ENCODE peak calls at places on chromosome X, in ten cellular contexts. One of them, this sample, is unnamed.

GRCh38 chrX:19811807-19812604 is 75.4 kb downstream of the SH3KBP1 start:
- DNase-seq in AG04450: peak
- DNase-seq in PC-3: no peak
- DNase-seq in heart right ventricle: no peak
- DNase-seq in GM20000: no peak
- DNase-seq in cardiac fibroblast: peak
- DNase-seq in sigmoid colon: no peak
- DNase-seq in suprapubic skin: no peak
- DNase-seq in astrocyte of the spinal cord: peak
- DNase-seq in omental fat pad: no peak
- DNase-seq in this sample: no peak

GRCh38 chrX:123764967-123765871 is 32.4 kb upstream of the THOC2 start:
- DNase-seq in suprapubic skin: peak
- DNase-seq in PC-3: peak
- DNase-seq in GM20000: peak
- DNase-seq in astrocyte of the spinal cord: peak
- DNase-seq in heart right ventricle: peak
- DNase-seq in AG04450: peak
- DNase-seq in sigmoid colon: peak
- DNase-seq in omental fat pad: peak
- DNase-seq in cardiac fibroblast: peak
- DNase-seq in this sample: peak

GRCh38 chrX:75181721-75182120 is 25.6 kb upstream of the ABCB7 start:
- DNase-seq in PC-3: no peak
- DNase-seq in suprapubic skin: no peak
- DNase-seq in omental fat pad: no peak
- DNase-seq in sigmoid colon: no peak
- DNase-seq in heart right ventricle: no peak
- DNase-seq in GM20000: no peak
- DNase-seq in AG04450: no peak
- DNase-seq in astrocyte of the spinal cord: peak
- DNase-seq in cardiac fibroblast: peak
- DNase-seq in this sample: no peak

GRCh38 chrX:110118535-110118934 is 115.6 kb downstream of the TMEM164 start:
- DNase-seq in cardiac fibroblast: no peak
- DNase-seq in AG04450: no peak
- DNase-seq in sigmoid colon: no peak
- DNase-seq in astrocyte of the spinal cord: no peak
- DNase-seq in heart right ventricle: no peak
- DNase-seq in suprapubic skin: no peak
- DNase-seq in GM20000: no peak
- DNase-seq in PC-3: no peak
- DNase-seq in omental fat pad: no peak
- DNase-seq in this sample: no peak

GRCh38 chrX:623599-624323 is 6.8 kb upstream of the SHOX start:
- DNase-seq in cardiac fibroblast: peak
- DNase-seq in AG04450: no peak
- DNase-seq in heart right ventricle: no peak
- DNase-seq in GM20000: peak
- DNase-seq in astrocyte of the spinal cord: no peak
- DNase-seq in omental fat pad: no peak
- DNase-seq in suprapubic skin: peak
- DNase-seq in sigmoid colon: no peak
- DNase-seq in PC-3: no peak
- DNase-seq in this sample: no peak

GRCh38 chrX:72169008-72169728 is 12.4 kb upstream of the PIN4 start:
- DNase-seq in AG04450: no peak
- DNase-seq in suprapubic skin: no peak
- DNase-seq in heart right ventricle: peak
- DNase-seq in sigmoid colon: no peak
- DNase-seq in cardiac fibroblast: peak
- DNase-seq in astrocyte of the spinal cord: no peak
- DNase-seq in GM20000: no peak
- DNase-seq in PC-3: no peak
- DNase-seq in omental fat pad: no peak
- DNase-seq in this sample: no peak

GRCh38 chrX:109655802-109656201 is 30.8 kb upstream of the KCNE5 start:
- DNase-seq in sigmoid colon: no peak
- DNase-seq in suprapubic skin: no peak
- DNase-seq in GM20000: no peak
- DNase-seq in omental fat pad: no peak
- DNase-seq in PC-3: no peak
- DNase-seq in astrocyte of the spinal cord: no peak
- DNase-seq in cardiac fibroblast: no peak
- DNase-seq in AG04450: no peak
- DNase-seq in heart right ventricle: no peak
- DNase-seq in this sample: no peak

GRCh38 chrX:121093011-121093410 is 45.6 kb downstream of the GLUD2 start:
- DNase-seq in suprapubic skin: no peak
- DNase-seq in AG04450: no peak
- DNase-seq in heart right ventricle: no peak
- DNase-seq in astrocyte of the spinal cord: no peak
- DNase-seq in cardiac fibroblast: no peak
- DNase-seq in sigmoid colon: no peak
- DNase-seq in PC-3: peak
- DNase-seq in omental fat pad: no peak
- DNase-seq in GM20000: no peak
- DNase-seq in this sample: no peak

GRCh38 chrX:38639730-38640129 is 78.4 kb downstream of the TSPAN7 start:
- DNase-seq in heart right ventricle: no peak
- DNase-seq in sigmoid colon: no peak
- DNase-seq in suprapubic skin: no peak
- DNase-seq in omental fat pad: no peak
- DNase-seq in AG04450: no peak
- DNase-seq in GM20000: no peak
- DNase-seq in cardiac fibroblast: no peak
- DNase-seq in astrocyte of the spinal cord: no peak
- DNase-seq in PC-3: no peak
- DNase-seq in this sample: no peak

GRCh38 chrX:128464091-128464490 is 411.9 kb upstream of the ACTRT1 start:
- DNase-seq in heart right ventricle: no peak
- DNase-seq in AG04450: no peak
- DNase-seq in GM20000: no peak
- DNase-seq in sigmoid colon: no peak
- DNase-seq in PC-3: peak
- DNase-seq in cardiac fibroblast: no peak
- DNase-seq in astrocyte of the spinal cord: peak
- DNase-seq in omental fat pad: no peak
- DNase-seq in suprapubic skin: no peak
- DNase-seq in this sample: no peak

GRCh38 chrX:22742174-22742573 is 257.6 kb upstream of the DDX53 start:
- DNase-seq in heart right ventricle: no peak
- DNase-seq in astrocyte of the spinal cord: peak
- DNase-seq in AG04450: no peak
- DNase-seq in GM20000: no peak
- DNase-seq in cardiac fibroblast: peak
- DNase-seq in sigmoid colon: no peak
- DNase-seq in PC-3: peak
- DNase-seq in omental fat pad: no peak
- DNase-seq in suprapubic skin: no peak
- DNase-seq in this sample: no peak

GRCh38 chrX:43633757-43634156 is 22.3 kb upstream of the MAOA start:
- DNase-seq in heart right ventricle: no peak
- DNase-seq in astrocyte of the spinal cord: no peak
- DNase-seq in GM20000: no peak
- DNase-seq in suprapubic skin: no peak
- DNase-seq in AG04450: no peak
- DNase-seq in PC-3: peak
- DNase-seq in sigmoid colon: no peak
- DNase-seq in omental fat pad: no peak
- DNase-seq in cardiac fibroblast: peak
- DNase-seq in this sample: no peak

GRCh38 chrX:46575991-46576392 is 2.4 kb downstream of the CHST7 start:
- DNase-seq in PC-3: peak
- DNase-seq in AG04450: no peak
- DNase-seq in astrocyte of the spinal cord: no peak
- DNase-seq in heart right ventricle: peak
- DNase-seq in sigmoid colon: peak
- DNase-seq in omental fat pad: no peak
- DNase-seq in GM20000: no peak
- DNase-seq in cardiac fibroblast: peak
- DNase-seq in suprapubic skin: no peak
- DNase-seq in this sample: no peak

GRCh38 chrX:29775890-29776289 is 439.5 kb upstream of the MAGEB2 start:
- DNase-seq in omental fat pad: no peak
- DNase-seq in GM20000: no peak
- DNase-seq in PC-3: no peak
- DNase-seq in cardiac fibroblast: no peak
- DNase-seq in sigmoid colon: no peak
- DNase-seq in suprapubic skin: no peak
- DNase-seq in AG04450: no peak
- DNase-seq in heart right ventricle: no peak
- DNase-seq in astrocyte of the spinal cord: no peak
- DNase-seq in this sample: no peak

GRCh38 chrX:130060122-130061069 is 49.9 kb downstream of the ELF4 start:
- DNase-seq in astrocyte of the spinal cord: peak
- DNase-seq in cardiac fibroblast: peak
- DNase-seq in suprapubic skin: peak
- DNase-seq in PC-3: peak
- DNase-seq in sigmoid colon: peak
- DNase-seq in GM20000: peak
- DNase-seq in omental fat pad: peak
- DNase-seq in heart right ventricle: peak
- DNase-seq in AG04450: no peak
- DNase-seq in this sample: peak

GRCh38 chrX:102840871-102841705 is 96.0 kb upstream of the RAB40AL start:
- DNase-seq in AG04450: no peak
- DNase-seq in GM20000: no peak
- DNase-seq in suprapubic skin: no peak
- DNase-seq in heart right ventricle: no peak
- DNase-seq in astrocyte of the spinal cord: peak
- DNase-seq in sigmoid colon: no peak
- DNase-seq in cardiac fibroblast: peak
- DNase-seq in PC-3: peak
- DNase-seq in omental fat pad: no peak
- DNase-seq in this sample: no peak
- TF ChIP-seq CTCF in AG04450: peak
- TF ChIP-seq CTCF in GM20000: no peak
- TF ChIP-seq CTCF in suprapubic skin: no peak
- TF ChIP-seq CTCF in heart right ventricle: no peak
- TF ChIP-seq CTCF in astrocyte of the spinal cord: no peak
- TF ChIP-seq CTCF in sigmoid colon: no peak
- TF ChIP-seq CTCF in cardiac fibroblast: peak
- TF ChIP-seq CTCF in PC-3: peak
- TF ChIP-seq CTCF in omental fat pad: no peak
- TF ChIP-seq CTCF in this sample: peak

GRCh38 chrX:149199734-149200133 is 305.4 kb downstream of the IDS start:
- DNase-seq in GM20000: no peak
- DNase-seq in astrocyte of the spinal cord: no peak
- DNase-seq in PC-3: no peak
- DNase-seq in AG04450: no peak
- DNase-seq in cardiac fibroblast: no peak
- DNase-seq in heart right ventricle: no peak
- DNase-seq in suprapubic skin: no peak
- DNase-seq in sigmoid colon: no peak
- DNase-seq in omental fat pad: no peak
- DNase-seq in this sample: no peak

DNA sequence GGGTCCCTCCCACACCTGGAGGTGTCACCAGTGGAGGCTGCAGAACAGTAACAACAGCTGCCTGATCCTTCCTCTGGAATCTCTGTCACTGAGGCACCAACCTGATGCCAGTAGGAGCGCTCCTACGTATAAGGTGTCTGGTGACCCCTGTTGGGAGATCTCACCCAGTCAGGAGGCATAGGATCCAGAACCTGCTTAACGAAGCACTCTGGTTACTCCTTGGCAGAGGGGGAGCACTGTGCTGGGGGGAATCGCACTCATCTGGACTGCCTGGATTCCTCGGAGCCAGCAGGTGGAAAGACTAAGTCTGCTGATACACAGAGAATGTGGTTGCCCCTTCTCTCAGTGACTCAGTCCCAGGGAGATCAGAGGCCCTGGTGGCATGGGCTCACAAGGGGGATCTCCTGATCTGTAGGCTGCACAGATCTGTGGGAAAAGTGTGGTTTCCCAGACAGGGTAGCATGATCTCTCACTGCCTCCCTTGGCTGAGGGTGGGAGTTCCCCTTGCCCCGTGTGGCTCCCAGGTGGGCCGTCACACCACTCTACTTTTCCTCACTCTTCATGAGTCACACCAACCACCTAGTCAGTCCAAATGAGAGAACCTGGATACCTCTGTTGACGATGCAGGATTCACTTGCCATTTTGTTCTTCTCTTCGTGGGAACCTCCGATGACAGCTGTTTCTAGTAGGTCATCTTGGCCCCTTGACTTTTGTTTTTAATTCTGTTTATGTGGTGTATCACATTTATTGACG is 305.9 kb downstream of the IDS start:
- DNase-seq in heart right ventricle: no peak
- DNase-seq in omental fat pad: no peak
- DNase-seq in PC-3: no peak
- DNase-seq in GM20000: peak
- DNase-seq in astrocyte of the spinal cord: no peak
- DNase-seq in cardiac fibroblast: no peak
- DNase-seq in AG04450: no peak
- DNase-seq in sigmoid colon: no peak
- DNase-seq in suprapubic skin: no peak
- DNase-seq in this sample: no peak
- TF ChIP-seq CTCF in heart right ventricle: no peak
- TF ChIP-seq CTCF in omental fat pad: no peak
- TF ChIP-seq CTCF in PC-3: no peak
- TF ChIP-seq CTCF in GM20000: no peak
- TF ChIP-seq CTCF in astrocyte of the spinal cord: no peak
- TF ChIP-seq CTCF in cardiac fibroblast: no peak
- TF ChIP-seq CTCF in AG04450: no peak
- TF ChIP-seq CTCF in sigmoid colon: no peak
- TF ChIP-seq CTCF in suprapubic skin: no peak
- TF ChIP-seq CTCF in this sample: no peak

GRCh38 chrX:70970482-70970999 is 39.6 kb upstream of the SLC7A3 start:
- DNase-seq in sigmoid colon: no peak
- DNase-seq in suprapubic skin: no peak
- DNase-seq in AG04450: no peak
- DNase-seq in cardiac fibroblast: peak
- DNase-seq in heart right ventricle: no peak
- DNase-seq in GM20000: peak
- DNase-seq in omental fat pad: no peak
- DNase-seq in astrocyte of the spinal cord: peak
- DNase-seq in PC-3: peak
- DNase-seq in this sample: no peak
- TF ChIP-seq CTCF in sigmoid colon: no peak
- TF ChIP-seq CTCF in suprapubic skin: no peak
- TF ChIP-seq CTCF in AG04450: peak
- TF ChIP-seq CTCF in cardiac fibroblast: no peak
- TF ChIP-seq CTCF in heart right ventricle: peak
- TF ChIP-seq CTCF in GM20000: no peak
- TF ChIP-seq CTCF in omental fat pad: no peak
- TF ChIP-seq CTCF in astrocyte of the spinal cord: peak
- TF ChIP-seq CTCF in PC-3: peak
- TF ChIP-seq CTCF in this sample: peak

DNA sequence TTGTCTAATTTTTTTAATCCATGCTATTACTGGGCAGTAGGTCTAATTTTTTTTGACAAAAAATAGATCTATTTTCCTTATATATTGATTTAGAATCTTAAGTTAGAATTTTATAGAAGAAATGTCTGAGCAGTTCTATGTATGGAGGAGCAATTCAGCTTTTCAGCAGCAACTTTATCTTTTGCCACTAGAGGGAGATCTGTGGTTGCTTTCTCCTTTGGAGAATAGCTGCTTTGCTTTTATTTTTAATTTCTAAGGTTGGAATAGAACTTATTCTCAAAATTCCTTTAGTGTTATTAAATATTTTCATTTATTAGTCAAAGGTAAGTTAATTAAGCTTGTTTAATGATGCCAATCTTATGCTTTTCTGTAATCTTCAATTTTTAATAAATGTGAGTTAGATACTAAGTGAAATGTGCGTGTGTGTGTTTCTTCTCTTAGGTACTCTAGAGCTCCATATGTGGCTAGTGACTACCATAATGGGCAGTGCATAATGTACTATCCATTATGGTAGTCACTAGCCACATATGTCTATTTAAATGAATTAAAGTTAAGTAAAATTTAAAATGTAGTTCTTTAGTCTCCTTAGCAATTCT is 29.3 kb downstream of the FAM199X start:
- DNase-seq in suprapubic skin: no peak
- DNase-seq in heart right ventricle: no peak
- DNase-seq in PC-3: peak
- DNase-seq in cardiac fibroblast: peak
- DNase-seq in GM20000: peak
- DNase-seq in omental fat pad: no peak
- DNase-seq in AG04450: no peak
- DNase-seq in sigmoid colon: no peak
- DNase-seq in astrocyte of the spinal cord: peak
- DNase-seq in this sample: peak
- TF ChIP-seq CTCF in suprapubic skin: peak
- TF ChIP-seq CTCF in heart right ventricle: peak
- TF ChIP-seq CTCF in PC-3: peak
- TF ChIP-seq CTCF in cardiac fibroblast: peak
- TF ChIP-seq CTCF in GM20000: peak
- TF ChIP-seq CTCF in omental fat pad: no peak
- TF ChIP-seq CTCF in AG04450: peak
- TF ChIP-seq CTCF in sigmoid colon: peak
- TF ChIP-seq CTCF in astrocyte of the spinal cord: peak
- TF ChIP-seq CTCF in this sample: peak